ENCODE peak calls at places on chromosomes 5 and 9, in seven cellular contexts. Z, W, F, H, X, J and K are unnamed samples.

GRCh38 chr9:115393976-115394775 is 276.2 kb upstream of the TNC start:
- DNase-seq in Z (no peak), W (no peak), F (no peak), H (no peak), X (no peak), J (no peak), K (peak)

GRCh38 chr5:128426090-128426534 is 111.9 kb downstream of the FBN2 start:
- DNase-seq in Z (no peak), W (no peak), F (no peak), H (no peak), X (no peak), J (no peak), K (no peak)

GRCh38 chr9:114611516-114612271 is 603 bp downstream of the TMEM268 start:
- DNase-seq in Z (peak), W (peak), F (peak), H (peak), X (peak), J (no peak), K (peak)

GRCh38 chr9:133050781-133051180 is 11.0 kb upstream of the CEL start:
- DNase-seq in Z (no peak), W (peak), F (no peak), H (no peak), X (no peak), J (no peak), K (no peak)

GRCh38 chr9:37025381-37026084 is 8.5 kb downstream of the PAX5 start:
- DNase-seq in Z (no peak), W (no peak), F (no peak), H (no peak), X (no peak), J (no peak), K (no peak)

GRCh38 chr5:41722359-41722950 is 147.8 kb downstream of the OXCT1 start:
- DNase-seq in Z (peak), W (peak), F (no peak), H (peak), X (no peak), J (no peak), K (no peak)

GRCh38 chr9:134487066-134487710 is 154.4 kb upstream of the COL5A1 start:
- DNase-seq in Z (no peak), W (no peak), F (no peak), H (no peak), X (peak), J (no peak), K (no peak)

GRCh38 chr9:95504053-95504963 is 12.5 kb downstream of the PTCH1 start:
- DNase-seq in Z (peak), W (peak), F (peak), H (peak), X (no peak), J (no peak), K (peak)

GRCh38 chr5:105033642-105034217 is 1471.1 kb upstream of the NUDT12 start:
- DNase-seq in Z (no peak), W (no peak), F (no peak), H (no peak), X (no peak), J (no peak), K (no peak)

GRCh38 chr5:9927521-9927997 is 297.4 kb upstream of the TAS2R1 start:
- DNase-seq in Z (peak), W (no peak), F (no peak), H (peak), X (no peak), J (no peak), K (peak)